ENCODE peak calls at places on chromosomes 16 and 17, in seven cellular contexts. T is BE2C; N is psoas muscle; U is astrocyte of the cerebellum; Y is CD14-positive monocyte; C is activated CD8-positive, alpha-beta T cell treated with anti-CD3 and anti-CD28 coated beads for 36 hours; K is Peyer's patch. Q is an unnamed sample.

GRCh38 chr16:48420437-48420836 is 35.2 kb upstream of the SIAH1 start:
- DNase-seq in T (no peak), N (no peak), U (no peak), Y (no peak), C (peak; percentile 7), K (no peak), Q (no peak)

GRCh38 chr17:3916825-3917224 is 560 bp upstream of the P2RX1 start:
- DNase-seq in T (no peak), N (no peak), U (no peak), Y (no peak), C (no peak), K (no peak), Q (no peak)

GRCh38 chr17:81099888-81100287 is 64.9 kb downstream of the BAIAP2 start:
- DNase-seq in T (no peak), N (no peak), U (no peak), Y (no peak), C (no peak), K (no peak), Q (no peak)

GRCh38 chr17:78359216-78359935 is 501 bp downstream of the SOCS3 start:
- DNase-seq in T (peak; percentile 32), N (peak; percentile 58), U (no peak), Y (no peak), C (peak; percentile 46), K (no peak), Q (no peak)

GRCh38 chr17:27295945-27296344 is 2.0 kb downstream of the WSB1 start:
- DNase-seq in T (no peak), N (no peak), U (no peak), Y (no peak), C (peak; percentile 7), K (no peak), Q (no peak)

GRCh38 chr16:49837673-49838360 is 18.1 kb downstream of the ZNF423 start:
- DNase-seq in T (no peak), N (no peak), U (no peak), Y (no peak), C (no peak), K (no peak), Q (no peak)

GRCh38 chr16:56944954-56945839 is 13.3 kb downstream of the HERPUD1 start:
- DNase-seq in T (no peak), N (no peak), U (no peak), Y (no peak), C (peak; percentile 66), K (no peak), Q (no peak)

GRCh38 chr17:56912105-56912999 is 1.5 kb downstream of the TRIM25 start:
- DNase-seq in T (no peak), N (peak; percentile 75), U (no peak), Y (no peak), C (no peak), K (no peak), Q (no peak)

GRCh38 chr17:45841883-45842525 is 2.7 kb upstream of the SPPL2C start:
- DNase-seq in T (no peak), N (no peak), U (no peak), Y (no peak), C (no peak), K (no peak), Q (no peak)

GRCh38 chr16:65733706-65734105 is 611.8 kb upstream of the CDH11 start:
- DNase-seq in T (no peak), N (no peak), U (no peak), Y (no peak), C (no peak), K (no peak), Q (no peak)

GRCh38 chr17:20156196-20157077 is 147.3 kb downstream of the SPECC1 start:
- DNase-seq in T (no peak), N (peak; percentile 19), U (no peak), Y (no peak), C (peak; percentile 35), K (peak; percentile 79), Q (peak; percentile 71)

GRCh38 chr17:49490271-49490670 is 4.8 kb upstream of the NGFR start:
- DNase-seq in T (no peak), N (no peak), U (no peak), Y (no peak), C (no peak), K (no peak), Q (no peak)

GRCh38 chr17:28973414-28973813 is 22.1 kb upstream of the PHF12 start:
- DNase-seq in T (peak; percentile 73), N (no peak), U (peak; percentile 79), Y (no peak), C (no peak), K (no peak), Q (no peak)

GRCh38 chr17:83150369-83151055 is 71.1 kb downstream of the METRNL start:
- DNase-seq in T (no peak), N (no peak), U (no peak), Y (peak; percentile 33), C (no peak), K (no peak), Q (no peak)

GRCh38 chr16:84454611-84455010 is 49.8 kb downstream of the MEAK7 start:
- DNase-seq in T (no peak), N (no peak), U (no peak), Y (no peak), C (no peak), K (peak; percentile 29), Q (no peak)

GRCh38 chr17:4465786-4466185 is 32.0 kb downstream of the SPNS3 start:
- DNase-seq in T (no peak), N (no peak), U (no peak), Y (no peak), C (no peak), K (no peak), Q (no peak)

GRCh38 chr16:66357523-66357928 is 9.0 kb upstream of the CDH5 start:
- DNase-seq in T (peak; percentile 59), N (no peak), U (peak; percentile 86), Y (no peak), C (peak; percentile 37), K (no peak), Q (peak; percentile 75)

GRCh38 chr17:76528156-76528527 is 9.4 kb downstream of the CYGB start:
- DNase-seq in T (peak; percentile 75), N (no peak), U (no peak), Y (no peak), C (no peak), K (no peak), Q (peak; percentile 61)

GRCh38 chr16:8890549-8890921 is 8.4 kb downstream of the LITAFD start:
- DNase-seq in T (no peak), N (no peak), U (no peak), Y (no peak), C (no peak), K (no peak), Q (no peak)

DNA sequence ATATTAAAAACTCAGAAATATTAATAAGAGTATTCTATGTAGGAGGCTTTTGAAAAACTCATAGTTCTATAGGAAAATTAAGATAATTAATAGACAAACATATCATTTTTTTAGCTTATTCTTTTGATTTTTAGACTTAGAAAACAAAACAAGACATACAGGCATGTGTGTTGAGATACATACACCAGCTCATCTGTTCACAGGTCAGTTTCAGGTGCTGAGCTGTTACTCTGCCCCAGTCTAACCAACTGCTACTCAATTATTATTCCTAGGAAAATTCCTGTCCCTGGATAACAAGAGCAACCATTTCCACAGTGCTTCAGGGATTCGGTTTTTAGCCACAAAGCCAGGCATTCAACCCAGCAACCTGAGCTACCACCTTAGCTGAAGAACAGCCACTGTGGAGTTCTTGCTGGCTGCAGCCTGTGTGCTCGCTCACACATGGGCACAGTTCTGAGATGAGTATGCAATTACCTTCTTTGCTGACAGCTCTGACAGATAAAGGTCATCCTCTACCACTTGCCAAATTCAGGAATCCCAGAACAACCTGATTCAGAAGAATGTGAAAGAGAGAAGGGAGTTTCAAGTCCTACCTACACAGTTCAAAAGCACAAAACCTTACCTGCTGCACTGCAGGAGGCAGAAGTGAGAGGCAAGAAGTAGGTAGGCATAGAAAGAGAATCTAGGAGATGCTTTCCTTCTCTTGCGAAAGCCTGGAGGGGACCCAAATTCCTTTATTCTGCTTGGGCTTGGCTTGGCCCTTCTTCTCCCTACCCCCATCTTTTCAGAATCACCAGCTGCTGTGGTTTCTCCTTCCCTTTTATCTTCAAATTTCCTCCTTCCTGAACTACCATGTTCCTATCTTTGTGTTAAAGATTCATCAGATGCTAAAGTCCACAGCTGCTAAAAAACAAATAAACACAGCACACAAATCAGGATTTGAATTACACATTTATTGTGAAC is 62.7 kb downstream of the TEX2 start:
- DNase-seq in T (no peak), N (no peak), U (peak; percentile 16), Y (no peak), C (peak; percentile 53), K (no peak), Q (no peak)
- TF ChIP-seq CTCF in T (no peak), N (no peak), U (no peak), Y (no peak), C (no peak), K (no peak), Q (no peak)

GRCh38 chr16:54282202-54282922 is 4.2 kb downstream of the IRX3 start:
- DNase-seq in T (peak; percentile 51), N (peak; percentile 44), U (peak; percentile 23), Y (no peak), C (peak; percentile 56), K (no peak), Q (peak; percentile 74)
- TF ChIP-seq CTCF in T (peak; percentile 40), N (peak; percentile 37), U (peak; percentile 57), Y (peak; percentile 50), C (peak; percentile 75), K (no peak), Q (peak; percentile 31)

GRCh38 chr16:53761967-53762726 is 58.2 kb downstream of the FTO start:
- DNase-seq in T (no peak), N (no peak), U (no peak), Y (no peak), C (no peak), K (no peak), Q (no peak)
- TF ChIP-seq CTCF in T (no peak), N (no peak), U (no peak), Y (no peak), C (no peak), K (no peak), Q (no peak)

DNA sequence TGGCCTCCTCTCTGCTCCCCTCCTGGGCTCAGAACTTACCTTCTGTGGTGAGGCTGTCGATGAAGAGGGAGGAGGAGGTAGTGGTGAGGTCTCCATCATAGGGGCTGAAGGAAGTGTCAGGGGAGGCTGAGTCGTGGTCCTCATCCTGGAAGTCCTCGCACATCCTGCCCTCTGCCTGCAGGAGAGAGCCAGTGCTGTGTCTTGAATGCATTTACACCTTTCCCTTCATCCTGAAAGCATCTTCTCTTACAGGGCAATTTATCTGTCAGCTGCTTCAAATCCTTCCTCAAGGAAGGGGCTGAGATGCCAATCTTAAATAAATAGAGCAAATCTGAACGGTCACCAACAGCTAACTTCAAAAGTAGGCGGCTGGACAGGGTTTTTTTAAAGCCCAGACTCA is 73.6 kb downstream of the PLXDC1 start:
- DNase-seq in T (no peak), N (no peak), U (no peak), Y (no peak), C (no peak), K (no peak), Q (no peak)
- TF ChIP-seq CTCF in T (peak; percentile 19), N (no peak), U (peak; percentile 12), Y (no peak), C (no peak), K (no peak), Q (no peak)

GRCh38 chr16:67806428-67807147 is at the start of the genes RANBP10 and TSNAXIP1:
- DNase-seq in T (peak; percentile 98), N (peak; percentile 97), U (peak; percentile 99), Y (peak; percentile 99), C (peak; percentile 98), K (peak; percentile 96), Q (peak; percentile 97)
- TF ChIP-seq CTCF in T (no peak), N (no peak), U (no peak), Y (no peak), C (no peak), K (no peak), Q (no peak)

Q was measured in GM13976.